ENCODE peak calls at places on chromosomes 1 and 21, in four cellular contexts. M is suprapubic skin, C is AG09309, H is foreskin fibroblast. Q is an unnamed sample.

GRCh38 chr1:245788269-245788668 is 633.5 kb downstream of the KIF26B start:
- DNase-seq in H (peak), M (no peak), C (peak), Q (peak)

GRCh38 chr1:110007045-110007444 is 22.5 kb downstream of the AHCYL1 start:
- DNase-seq in C (no peak), M (no peak), H (no peak), Q (no peak)

GRCh38 chr21:32403201-32403701 is 9.3 kb upstream of the EVA1C start:
- DNase-seq in M (no peak), H (peak), C (no peak), Q (no peak)

GRCh38 chr1:226223157-226223785 is at the start of gene MIXL1:
- DNase-seq in H (peak), M (no peak), C (no peak), Q (no peak)

GRCh38 chr1:119782541-119783338 is 14.0 kb upstream of the HMGCS2 start:
- DNase-seq in M (no peak), C (no peak), H (no peak), Q (no peak)

GRCh38 chr1:220316291-220316690 is 44.0 kb upstream of the RAB3GAP2 start:
- DNase-seq in H (no peak), C (no peak), M (no peak), Q (no peak)

GRCh38 chr1:77759090-77760028 is at the start of gene USP33:
- DNase-seq in C (no peak), H (peak), M (peak), Q (peak)

GRCh38 chr1:97050501-97050900 is 328.9 kb downstream of the PTBP2 start:
- DNase-seq in C (no peak), M (no peak), H (peak), Q (peak)

GRCh38 chr1:78303620-78304019 is 187.2 kb upstream of the PTGFR start:
- DNase-seq in C (peak), M (no peak), H (peak), Q (peak)

GRCh38 chr1:17539202-17539525 is 334 bp upstream of the ARHGEF10L start:
- DNase-seq in H (no peak), M (no peak), C (no peak), Q (no peak)

GRCh38 chr1:169585184-169585583 is 1.1 kb downstream of the F5 start:
- DNase-seq in C (no peak), M (no peak), H (no peak), Q (no peak)

GRCh38 chr21:43367296-43367695 is 59.6 kb downstream of the SIK1 start:
- DNase-seq in M (no peak), H (peak), C (no peak), Q (no peak)

GRCh38 chr21:43365611-43366426 is 61.1 kb downstream of the SIK1 start:
- DNase-seq in C (no peak), M (no peak), H (no peak), Q (no peak)

GRCh38 chr21:43367859-43368258 is 59.1 kb downstream of the SIK1 start:
- DNase-seq in M (no peak), C (no peak), H (no peak), Q (no peak)

GRCh38 chr21:43364851-43365424 is 62.0 kb downstream of the SIK1 start:
- DNase-seq in H (no peak), M (no peak), C (no peak), Q (no peak)

GRCh38 chr21:43366656-43367055 is 60.3 kb downstream of the SIK1 start:
- DNase-seq in M (no peak), H (no peak), C (no peak), Q (no peak)
- H3K4me3 ChIP-seq in M (no peak), H (no peak), C (no peak), Q (no peak)

GRCh38 chr21:31252611-31253010 is 91.5 kb downstream of the TIAM1 start:
- DNase-seq in C (no peak), H (no peak), M (no peak), Q (no peak)

GRCh38 chr21:31252091-31252490 is 92.0 kb downstream of the TIAM1 start:
- DNase-seq in C (no peak), H (no peak), M (no peak), Q (no peak)

GRCh38 chr21:31254131-31254530 is 89.9 kb downstream of the TIAM1 start:
- DNase-seq in H (no peak), C (no peak), M (no peak), Q (no peak)

GRCh38 chr21:31255036-31255435 is 89.0 kb downstream of the TIAM1 start:
- DNase-seq in H (no peak), C (no peak), M (no peak), Q (no peak)

GRCh38 chr21:31253684-31254083 is 90.4 kb downstream of the TIAM1 start:
- DNase-seq in M (no peak), H (no peak), C (no peak), Q (no peak)
- H3K4me3 ChIP-seq in M (no peak), H (no peak), C (no peak), Q (no peak)

GRCh38 chr1:228975238-228975929 is 240.1 kb downstream of the RHOU start:
- DNase-seq in C (no peak), H (no peak), M (no peak), Q (no peak)
- H3K4me3 ChIP-seq in C (no peak), H (no peak), M (no peak), Q (no peak)

GRCh38 chr1:183934284-183934683 is 103.2 kb downstream of the COLGALT2 start:
- DNase-seq in C (no peak), H (peak), M (no peak), Q (no peak)

GRCh38 chr1:183933528-183934179 is 103.9 kb downstream of the COLGALT2 start:
- DNase-seq in H (no peak), C (no peak), M (no peak), Q (no peak)

GRCh38 chr1:183936009-183936408 is 101.5 kb downstream of the COLGALT2 start:
- DNase-seq in M (no peak), C (no peak), H (no peak), Q (no peak)

GRCh38 chr1:183932412-183932811 is 105.1 kb downstream of the COLGALT2 start:
- DNase-seq in H (peak), C (peak), M (peak), Q (peak)

DNA sequence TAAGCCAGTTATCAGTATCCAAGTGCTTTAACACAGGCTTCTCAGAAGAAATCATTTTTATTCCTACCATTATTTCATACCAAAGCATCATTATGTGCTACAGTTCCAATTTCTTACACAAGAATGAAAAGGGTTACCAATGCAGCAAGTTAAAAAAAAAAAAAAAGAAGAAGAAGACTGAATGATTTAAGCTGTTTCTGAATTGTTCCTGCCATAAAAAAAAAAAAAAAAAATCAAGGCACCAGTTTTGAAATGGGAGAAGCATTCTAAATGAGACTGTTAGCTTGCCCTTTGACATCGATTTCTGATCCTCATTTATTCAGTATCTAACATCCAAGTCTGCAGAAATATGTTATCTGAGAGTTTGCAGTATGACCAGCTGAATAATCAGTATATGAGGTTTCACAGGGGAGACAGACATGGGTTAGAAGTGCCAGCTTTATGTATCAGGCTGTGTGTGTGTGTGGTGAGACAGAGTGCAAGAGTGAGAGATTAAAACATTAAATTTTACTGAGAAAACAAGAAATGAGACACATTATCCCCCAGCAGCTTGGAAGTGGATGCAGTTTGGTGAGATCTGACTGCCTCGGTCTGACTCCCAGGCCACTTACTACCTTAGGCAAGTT is 105.8 kb downstream of the COLGALT2 start:
- DNase-seq in C (no peak), M (no peak), H (peak), Q (no peak)
- H3K4me3 ChIP-seq in C (no peak), M (no peak), H (no peak), Q (no peak)

DNA sequence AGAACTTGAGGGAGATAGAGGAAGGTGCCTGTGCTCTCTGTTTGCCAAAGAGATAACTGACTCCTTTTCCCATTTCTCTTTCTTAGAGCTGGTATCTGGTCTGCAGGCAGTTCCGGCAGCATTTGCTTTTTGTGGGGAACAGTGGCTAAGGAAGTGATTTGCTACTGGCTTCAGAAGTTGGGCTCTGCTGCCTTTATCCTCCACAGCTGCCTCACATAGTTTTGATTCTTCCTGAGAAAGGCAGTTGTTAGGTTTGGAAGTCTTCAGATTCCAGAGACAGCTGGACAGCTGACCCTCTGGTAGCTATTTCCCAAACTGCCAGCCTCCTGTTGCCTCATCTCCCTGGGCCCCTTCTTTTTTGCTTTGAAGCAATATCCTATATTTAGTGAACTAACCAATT is 62.6 kb upstream of the MACF1 start:
- DNase-seq in C (no peak), H (peak), M (no peak), Q (peak)
- H3K4me3 ChIP-seq in C (no peak), H (no peak), M (no peak), Q (peak)

DNA sequence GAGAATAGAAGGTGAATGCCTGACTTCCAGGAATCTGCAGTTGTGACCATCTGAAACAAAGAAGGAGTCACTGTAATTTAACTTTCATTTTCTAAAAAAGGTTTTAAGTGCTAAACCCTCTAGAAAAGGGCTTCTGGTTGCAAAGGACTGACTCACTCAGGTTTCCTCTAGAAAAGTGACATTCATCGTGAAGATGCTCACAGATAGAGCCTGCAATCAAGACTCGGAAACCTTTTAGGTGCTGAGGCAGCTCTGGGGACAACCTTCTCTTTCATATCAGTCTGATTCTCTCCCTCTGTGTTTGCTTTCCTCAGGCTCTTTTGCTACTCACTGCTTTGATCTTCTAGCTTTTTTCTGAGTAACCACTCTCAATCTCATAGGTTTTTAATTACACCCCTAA is 8.2 kb downstream of the BCL9 start:
- DNase-seq in C (no peak), M (no peak), H (no peak), Q (no peak)
- H3K4me3 ChIP-seq in C (no peak), M (no peak), H (no peak), Q (no peak)

GRCh38 chr1:150476754-150477153 is 10.5 kb upstream of the TARS2 start:
- DNase-seq in M (no peak), H (peak), C (no peak), Q (no peak)

GRCh38 chr1:150479370-150479769 is 7.8 kb upstream of the TARS2 start:
- DNase-seq in M (no peak), H (no peak), C (no peak), Q (no peak)

GRCh38 chr1:150477733-150478132 is 9.5 kb upstream of the TARS2 start:
- DNase-seq in C (no peak), M (no peak), H (peak), Q (no peak)

GRCh38 chr1:150477320-150477719 is 9.9 kb upstream of the TARS2 start:
- DNase-seq in M (no peak), H (peak), C (no peak), Q (no peak)

GRCh38 chr1:150479927-150480352 is 7.3 kb upstream of the TARS2 start:
- DNase-seq in H (no peak), C (no peak), M (no peak), Q (no peak)
- H3K4me3 ChIP-seq in H (no peak), C (no peak), M (no peak), Q (no peak)

Q was measured in skeletal muscle cell.